ENCODE peak calls at places on chromosomes 5 and 9, in nine cellular contexts. F is PC-3; G is A549; R is heart right ventricle; C is prostate gland; P is lower lobe of right lung; O is aorta; I is CD4-positive, CD25-positive, alpha-beta regulatory T cell; H is mesenchymal stem cell. U is an unnamed sample.

GRCh38 chr9:80954521-80954920 is 734.8 kb downstream of the TLE1 start:
- DNase-seq in F (peak), G (no peak), R (no peak), C (no peak), P (no peak), O (no peak), I (no peak), H (peak), U (no peak)

GRCh38 chr5:39586185-39586584 is 161.4 kb upstream of the DAB2 start:
- DNase-seq in F (no peak), G (no peak), R (no peak), C (no peak), P (no peak), O (no peak), I (no peak), H (no peak), U (no peak)

GRCh38 chr5:110077147-110077546 is 387.4 kb downstream of the MAN2A1 start:
- DNase-seq in F (no peak), G (no peak), R (no peak), C (no peak), P (no peak), O (no peak), I (no peak), H (no peak), U (no peak)

GRCh38 chr5:168756517-168757391 is 177.6 kb upstream of the PANK3 start:
- DNase-seq in F (no peak), G (no peak), R (no peak), C (no peak), P (no peak), O (no peak), I (no peak), H (no peak), U (no peak)

GRCh38 chr9:130021123-130021522 is 21.9 kb downstream of the FNBP1 start:
- DNase-seq in F (peak), G (no peak), R (no peak), C (no peak), P (no peak), O (no peak), I (no peak), H (no peak), U (no peak)

GRCh38 chr5:63820557-63820956 is 141.7 kb downstream of the HTR1A start:
- DNase-seq in F (no peak), G (no peak), R (peak), C (no peak), P (no peak), O (no peak), I (no peak), H (no peak), U (no peak)

GRCh38 chr5:54115768-54116403 is 194.5 kb downstream of the ARL15 start:
- DNase-seq in F (no peak), G (no peak), R (no peak), C (no peak), P (no peak), O (no peak), I (no peak), H (no peak), U (no peak)

GRCh38 chr9:132078369-132079356 is 1.0 kb downstream of the MED27 start:
- DNase-seq in F (peak), G (peak), R (no peak), C (peak), P (no peak), O (peak), I (no peak), H (peak), U (peak)

GRCh38 chr9:138051586-138052321 is 174.2 kb downstream of the CACNA1B start:
- DNase-seq in F (no peak), G (no peak), R (no peak), C (no peak), P (no peak), O (peak), I (no peak), H (no peak), U (no peak)

GRCh38 chr9:94899464-94900221 is 173.1 kb downstream of the AOPEP start:
- DNase-seq in F (no peak), G (no peak), R (peak), C (no peak), P (no peak), O (no peak), I (no peak), H (no peak), U (no peak)

GRCh38 chr9:135925496-135926133 is 18.3 kb upstream of the CAMSAP1 start:
- DNase-seq in F (no peak), G (no peak), R (no peak), C (no peak), P (peak), O (no peak), I (no peak), H (no peak), U (no peak)

DNA sequence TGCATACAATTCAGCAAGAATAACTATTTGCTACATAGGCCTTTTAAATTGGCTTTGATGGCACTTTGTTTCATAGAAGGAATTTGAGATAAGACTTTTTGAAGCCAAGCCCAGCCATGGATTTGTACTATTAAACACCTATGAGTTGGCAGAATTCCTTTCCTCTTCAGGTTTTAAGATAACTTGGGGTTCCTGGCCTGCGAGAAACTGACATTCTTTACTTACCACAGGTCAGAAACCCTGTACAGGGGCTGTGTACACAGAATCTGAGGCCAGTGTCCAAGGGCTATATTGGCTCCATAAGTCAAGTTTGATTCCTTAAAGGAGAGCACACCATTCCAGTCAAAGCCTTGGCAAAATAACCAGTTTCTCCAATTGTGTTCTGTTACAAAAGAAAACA is 10.8 kb upstream of the BTNL3 start:
- DNase-seq in F (peak), G (no peak), R (no peak), C (no peak), P (no peak), O (no peak), I (no peak), H (no peak), U (no peak)
- H3K27ac ChIP-seq in F (no peak), G (no peak), R (no peak), C (no peak), P (no peak), O (no peak), I (no peak), H (no peak), U (no peak)

GRCh38 chr9:127965953-127966352 is 14.8 kb downstream of the EEIG1 start:
- DNase-seq in F (no peak), G (no peak), R (no peak), C (no peak), P (no peak), O (no peak), I (no peak), H (no peak), U (no peak)

GRCh38 chr9:127966416-127967150 is 14.2 kb downstream of the EEIG1 start:
- DNase-seq in F (no peak), G (no peak), R (no peak), C (peak), P (no peak), O (peak), I (no peak), H (no peak), U (no peak)

GRCh38 chr9:127967151-127967809 is 13.5 kb downstream of the EEIG1 start:
- DNase-seq in F (no peak), G (no peak), R (no peak), C (no peak), P (no peak), O (peak), I (no peak), H (no peak), U (no peak)

GRCh38 chr9:127968717-127969383 is 11.9 kb downstream of the EEIG1 start:
- DNase-seq in F (peak), G (peak), R (peak), C (peak), P (no peak), O (peak), I (no peak), H (peak), U (peak)

GRCh38 chr9:127968046-127968445 is 12.7 kb downstream of the EEIG1 start:
- DNase-seq in F (peak), G (peak), R (no peak), C (no peak), P (no peak), O (peak), I (peak), H (peak), U (no peak)
- H3K27ac ChIP-seq in F (peak), G (peak), R (peak), C (peak), P (peak), O (no peak), I (peak), H (no peak), U (peak)

GRCh38 chr5:157743163-157744054 is at the start of gene LSM11:
- DNase-seq in F (peak), G (peak), R (peak), C (peak), P (peak), O (peak), I (peak), H (peak), U (peak)
- H3K27ac ChIP-seq in F (no peak), G (peak), R (peak), C (peak), P (peak), O (no peak), I (peak), H (no peak), U (no peak)

DNA sequence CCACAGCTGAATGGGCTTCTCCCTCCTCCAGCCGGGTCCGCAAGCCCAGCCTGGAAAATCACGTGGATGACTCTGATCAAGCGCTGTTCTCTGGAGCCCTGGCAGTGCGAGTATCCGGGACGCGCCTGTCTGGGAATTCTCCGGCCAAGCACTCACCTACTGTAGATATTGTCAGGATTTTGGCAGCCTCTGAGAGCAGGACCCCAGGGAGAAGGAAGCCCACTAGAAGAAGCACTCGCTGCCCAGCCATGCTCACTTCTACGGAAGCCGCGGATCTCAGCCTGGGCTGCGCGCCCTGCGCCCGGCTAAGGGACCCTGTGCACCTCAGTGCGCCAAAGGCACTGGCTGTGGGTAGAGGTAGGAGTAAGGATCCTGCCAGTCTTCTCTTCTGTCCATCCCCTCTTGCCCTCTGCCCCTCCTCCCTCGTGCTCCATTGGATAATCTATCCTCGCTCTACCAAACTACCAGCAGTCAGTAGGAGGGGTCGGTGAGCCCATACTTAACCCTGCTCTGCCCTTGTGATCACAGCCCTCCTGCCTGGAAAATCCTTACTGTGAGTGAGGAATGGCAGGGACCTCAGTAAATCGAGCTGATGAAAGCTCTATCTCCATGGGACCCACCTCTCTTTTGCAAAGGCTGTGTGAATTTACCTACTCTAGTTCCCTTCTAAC is at the start of gene UGT3A2:
- DNase-seq in F (no peak), G (no peak), R (no peak), C (no peak), P (no peak), O (no peak), I (no peak), H (no peak), U (peak)
- H3K27ac ChIP-seq in F (no peak), G (no peak), R (no peak), C (no peak), P (no peak), O (no peak), I (no peak), H (no peak), U (no peak)

GRCh38 chr5:171494452-171495121 is 75.1 kb downstream of the FGF18 start:
- DNase-seq in F (peak), G (peak), R (peak), C (no peak), P (no peak), O (peak), I (no peak), H (peak), U (peak)
- H3K27ac ChIP-seq in F (peak), G (peak), R (peak), C (peak), P (peak), O (peak), I (no peak), H (no peak), U (peak)

DNA sequence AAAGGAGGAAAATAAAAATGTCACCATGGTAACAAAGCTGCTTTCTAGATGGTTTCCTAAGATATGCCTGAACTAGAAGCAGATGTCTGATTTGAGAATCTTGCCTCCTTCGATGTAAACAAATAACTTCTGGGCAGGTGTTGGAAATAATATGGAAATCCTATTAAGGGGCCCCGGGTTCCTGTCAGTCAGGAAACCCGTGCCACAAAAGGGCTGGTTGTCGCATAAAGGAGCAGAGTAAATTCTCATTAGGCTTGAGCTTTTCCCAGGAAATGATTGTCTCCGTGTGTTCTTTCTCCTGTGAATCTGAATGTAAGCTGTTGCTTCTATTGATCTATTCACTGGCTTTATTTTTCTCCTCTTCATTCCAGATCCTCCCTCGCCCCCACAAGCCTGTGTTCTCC is 90.8 kb downstream of the TLE4 start:
- DNase-seq in F (no peak), G (no peak), R (no peak), C (no peak), P (no peak), O (no peak), I (no peak), H (peak), U (no peak)
- H3K27ac ChIP-seq in F (no peak), G (no peak), R (no peak), C (no peak), P (no peak), O (no peak), I (no peak), H (no peak), U (no peak)

DNA sequence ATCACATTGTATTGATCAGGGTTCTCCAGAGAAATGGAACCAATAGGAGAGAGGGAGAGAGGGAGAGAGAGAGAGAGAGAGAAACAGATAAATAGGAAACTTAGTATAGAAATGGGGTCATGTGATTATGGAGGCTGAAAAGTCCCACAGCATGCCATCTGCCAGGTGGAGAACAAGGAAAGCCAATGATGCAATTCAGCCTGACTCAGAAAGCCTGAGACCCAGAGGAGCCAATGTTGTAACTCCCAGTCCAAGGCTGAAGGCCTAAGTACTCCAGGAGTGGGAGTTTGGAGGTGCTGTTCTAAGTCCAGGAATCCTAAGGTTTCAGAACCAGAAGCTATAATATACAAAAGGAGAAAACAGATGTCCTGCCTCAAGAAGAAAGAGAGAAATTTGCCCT is 48.4 kb upstream of the ISOC1 start:
- DNase-seq in F (no peak), G (no peak), R (no peak), C (no peak), P (no peak), O (no peak), I (no peak), H (peak), U (no peak)
- H3K27ac ChIP-seq in F (no peak), G (no peak), R (no peak), C (no peak), P (no peak), O (no peak), I (no peak), H (no peak), U (no peak)

GRCh38 chr5:174336479-174336878 is 291.0 kb downstream of the NSG2 start:
- DNase-seq in F (no peak), G (no peak), R (no peak), C (no peak), P (no peak), O (no peak), I (no peak), H (no peak), U (no peak)
- H3K27ac ChIP-seq in F (peak), G (no peak), R (no peak), C (no peak), P (no peak), O (no peak), I (no peak), H (no peak), U (no peak)

DNA sequence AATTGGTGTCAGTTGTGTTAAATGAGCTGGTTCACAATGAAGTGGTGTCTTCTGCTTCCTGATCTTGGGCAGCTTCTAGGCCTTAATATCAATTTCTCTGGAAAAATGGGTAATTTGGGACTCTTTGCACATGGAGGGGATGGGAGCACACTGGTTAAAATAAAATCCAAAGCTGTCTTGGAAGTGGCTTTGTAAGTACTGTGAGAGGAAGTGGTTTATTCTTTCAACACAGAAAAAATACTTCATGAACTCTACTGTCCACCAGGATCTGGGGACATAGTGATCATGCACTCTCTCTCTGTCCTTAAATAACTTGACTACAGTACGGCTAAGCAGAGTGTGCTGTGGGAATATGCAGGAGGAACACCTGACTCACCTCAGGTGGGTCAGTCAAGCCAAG is 2.4 kb downstream of the PCYOX1L start:
- DNase-seq in F (no peak), G (no peak), R (no peak), C (no peak), P (no peak), O (no peak), I (no peak), H (no peak), U (no peak)
- H3K27ac ChIP-seq in F (no peak), G (no peak), R (no peak), C (no peak), P (no peak), O (no peak), I (peak), H (no peak), U (no peak)

DNA sequence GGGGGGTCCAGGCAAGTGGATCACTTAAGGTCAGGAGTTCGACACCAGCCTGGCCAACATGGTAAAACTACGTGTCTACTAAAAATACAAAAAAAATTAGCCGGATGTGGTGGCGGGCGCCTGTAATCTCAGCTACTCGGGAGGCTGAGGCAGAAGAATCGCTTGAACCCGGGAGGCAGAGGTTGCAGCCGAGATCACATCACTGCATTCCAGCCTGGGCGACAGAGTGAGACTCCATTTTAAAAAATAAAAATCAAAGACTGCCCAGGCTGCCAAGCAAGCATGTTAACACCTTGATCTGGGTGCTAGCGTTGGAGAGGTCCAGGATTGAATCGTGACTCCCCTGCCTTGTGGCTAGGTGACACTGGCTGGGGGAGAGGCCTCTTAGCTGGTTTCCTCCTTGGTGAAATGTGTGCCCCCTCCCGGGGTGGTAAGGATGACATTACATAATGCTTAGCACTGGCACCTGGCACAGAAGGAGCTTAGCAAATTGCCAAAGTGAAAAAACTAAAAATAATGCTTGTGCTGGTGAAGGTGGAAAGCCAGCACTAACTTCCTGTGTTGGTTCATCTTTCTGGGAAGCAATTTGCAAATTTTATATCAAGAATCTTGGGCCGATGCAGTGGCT is 2.2 kb upstream of the CIZ1 start:
- DNase-seq in F (no peak), G (no peak), R (no peak), C (no peak), P (no peak), O (no peak), I (no peak), H (no peak), U (no peak)
- H3K27ac ChIP-seq in F (peak), G (peak), R (peak), C (peak), P (peak), O (no peak), I (no peak), H (no peak), U (peak)

U was measured in psoas muscle.